ENCODE peak calls at places on chromosomes 2 and 18, in seven cellular contexts. H is stomach, F is body of pancreas, M is PC-9, E is prostate gland, X is IMR-90, U is adrenal gland. L is an unnamed sample.

GRCh38 chr2:100682536-100682935 is 119.7 kb downstream of the PDCL3 start:
- DNase-seq in U (no peak), H (no peak), E (no peak), X (no peak), F (no peak), M (no peak), L (no peak)

GRCh38 chr2:158189526-158189925 is 87.8 kb downstream of the UPP2 start:
- DNase-seq in M (no peak), X (no peak), H (no peak), F (no peak), E (no peak), U (no peak), L (no peak)

GRCh38 chr18:8003878-8004675 is 437.0 kb downstream of the PTPRM start:
- DNase-seq in H (no peak), X (peak; percentile 77), U (no peak), E (no peak), F (no peak), M (no peak), L (no peak)

GRCh38 chr2:25116956-25117355 is 51.4 kb downstream of the POMC start:
- DNase-seq in M (no peak), U (no peak), H (no peak), E (no peak), F (no peak), X (no peak), L (no peak)

GRCh38 chr2:156901373-156902031 is 356.0 kb upstream of the GALNT5 start:
- DNase-seq in X (peak; percentile 67), F (no peak), E (no peak), H (no peak), M (no peak), U (no peak), L (no peak)

GRCh38 chr2:196413821-196414274 is 225.7 kb upstream of the CCDC150 start:
- DNase-seq in E (no peak), H (no peak), M (no peak), U (no peak), X (no peak), F (no peak), L (no peak)

GRCh38 chr2:203756161-203756560 is 49.7 kb downstream of the CD28 start:
- DNase-seq in H (no peak), F (no peak), M (no peak), U (no peak), X (no peak), E (no peak), L (no peak)

GRCh38 chr2:198127627-198128026 is 323.2 kb downstream of the PLCL1 start:
- DNase-seq in M (no peak), X (peak; percentile 71), F (peak; percentile 47), U (no peak), H (no peak), E (no peak), L (peak; percentile 14)

GRCh38 chr2:190216829-190217228 is 102.8 kb downstream of the HIBCH start:
- DNase-seq in E (no peak), M (no peak), X (no peak), F (peak; percentile 45), U (no peak), H (peak; percentile 40), L (peak; percentile 41)

GRCh38 chr18:48797841-48798255 is 152.9 kb downstream of the SMAD7 start:
- DNase-seq in E (no peak), X (no peak), M (no peak), U (peak; percentile 82), F (peak; percentile 12), H (no peak), L (peak; percentile 50)

GRCh38 chr2:31384351-31384750 is 30.2 kb downstream of the XDH start:
- DNase-seq in F (no peak), E (no peak), U (no peak), M (peak; percentile 92), X (peak; percentile 96), H (no peak), L (no peak)

GRCh38 chr2:1645761-1646476 is 98.4 kb downstream of the PXDN start:
- DNase-seq in M (no peak), F (no peak), U (peak; percentile 44), X (no peak), E (no peak), H (no peak), L (no peak)

GRCh38 chr2:69619725-69620124 is 23.8 kb downstream of the AAK1 start:
- DNase-seq in F (no peak), M (no peak), X (no peak), E (no peak), U (no peak), H (no peak), L (no peak)

GRCh38 chr18:74551936-74552555 is 17.7 kb downstream of the CNDP1 start:
- DNase-seq in E (peak; percentile 86), U (peak; percentile 94), M (peak; percentile 56), H (peak; percentile 92), F (peak; percentile 92), X (peak; percentile 78), L (peak; percentile 82)

GRCh38 chr2:218284106-218284811 is 8.0 kb downstream of the TMBIM1 start:
- DNase-seq in E (no peak), H (peak; percentile 71), M (peak; percentile 87), F (peak; percentile 82), U (peak; percentile 91), X (peak; percentile 80), L (no peak)

GRCh38 chr18:75395137-75395536 is 32.4 kb downstream of the SMIM21 start:
- DNase-seq in F (no peak), H (no peak), E (no peak), X (no peak), U (no peak), M (no peak), L (no peak)

GRCh38 chr18:75211002-75211621 is 515 bp downstream of the TSHZ1 start:
- DNase-seq in H (no peak), X (peak; percentile 18), U (no peak), F (no peak), E (no peak), M (no peak), L (no peak)

GRCh38 chr2:217307023-217307422 is 447.2 kb upstream of the TNP1 start:
- DNase-seq in X (no peak), U (no peak), E (no peak), M (no peak), H (no peak), F (peak; percentile 18), L (peak; percentile 13)

GRCh38 chr2:63692002-63692606 is 103.3 kb downstream of the MDH1 start:
- DNase-seq in U (no peak), M (peak; percentile 41), H (no peak), F (no peak), E (peak; percentile 12), X (peak; percentile 65), L (no peak)

GRCh38 chr2:221752781-221753180 is 180.7 kb upstream of the EPHA4 start:
- DNase-seq in U (no peak), F (no peak), X (no peak), E (no peak), M (no peak), H (no peak), L (no peak)

GRCh38 chr18:31149351-31149750 is 13.3 kb downstream of the DSC1 start:
- DNase-seq in H (no peak), X (no peak), U (no peak), E (no peak), F (no peak), M (no peak), L (no peak)

GRCh38 chr2:144470819-144471218 is 49.1 kb downstream of the ZEB2 start:
- DNase-seq in U (no peak), E (no peak), X (no peak), M (no peak), H (no peak), F (no peak), L (no peak)

GRCh38 chr2:68726608-68727367 is 7.8 kb upstream of the ARHGAP25 start:
- DNase-seq in X (no peak), U (no peak), F (peak; percentile 27), E (no peak), H (peak; percentile 41), M (no peak), L (no peak)

GRCh38 chr2:30267161-30267568 is 35.8 kb downstream of the LBH start:
- DNase-seq in M (no peak), H (no peak), F (no peak), X (no peak), E (no peak), U (no peak), L (no peak)

GRCh38 chr2:54708584-54709340 is 14.7 kb upstream of the EML6 start:
- DNase-seq in X (no peak), U (peak; percentile 72), E (peak; percentile 47), M (no peak), F (peak; percentile 74), H (peak; percentile 59), L (peak; percentile 34)

GRCh38 chr2:27716301-27717069 is 52.8 kb downstream of the SLC4A1AP start:
- DNase-seq in F (no peak), H (no peak), X (no peak), M (no peak), U (peak; percentile 47), E (no peak), L (no peak)
- H3K4me3 ChIP-seq in F (no peak overlapping the region), H (no peak overlapping the region), X (no peak overlapping the region), M (no peak overlapping the region), U (no peak overlapping the region), E (no peak overlapping the region), L (peak overlapping the region; percentile 66)

GRCh38 chr2:127138281-127138680 is 31.3 kb upstream of the BIN1 start:
- DNase-seq in X (no peak), M (no peak), F (no peak), E (no peak), H (no peak), U (peak; percentile 36), L (no peak)

GRCh38 chr2:127134833-127135830 is 28.2 kb upstream of the BIN1 start:
- DNase-seq in F (no peak), E (no peak), U (peak; percentile 54), H (no peak), M (no peak), X (no peak), L (no peak)

GRCh38 chr2:127137225-127137624 is 30.3 kb upstream of the BIN1 start:
- DNase-seq in M (no peak), E (no peak), H (no peak), X (no peak), F (no peak), U (peak; percentile 40), L (no peak)

GRCh38 chr2:127139766-127140165 is 32.8 kb upstream of the BIN1 start:
- DNase-seq in U (no peak), H (no peak), F (no peak), E (no peak), X (no peak), M (peak; percentile 67), L (no peak)

DNA sequence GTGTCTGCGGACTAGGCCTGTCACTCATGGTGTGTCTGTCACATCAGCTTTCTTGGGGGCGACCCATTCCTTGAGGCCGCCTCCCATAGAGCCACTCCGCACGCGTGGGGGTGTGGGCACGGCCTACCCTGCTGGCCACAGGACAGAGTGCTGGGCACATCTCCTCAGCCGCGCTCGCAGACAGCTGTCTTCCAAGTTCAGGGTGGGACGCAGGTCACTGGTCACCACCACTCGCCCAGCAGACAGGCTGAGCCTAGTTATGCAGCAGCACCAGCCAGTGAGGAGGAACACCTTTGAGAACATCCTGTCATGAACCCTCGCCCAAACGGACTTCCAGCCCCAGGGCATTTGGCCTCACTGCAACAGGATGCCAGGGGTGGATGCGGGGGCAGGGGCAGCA is 30.8 kb upstream of the BIN1 start:
- DNase-seq in U (peak; percentile 36), M (no peak), H (no peak), X (no peak), E (no peak), F (no peak), L (no peak)
- H3K27ac ChIP-seq in U (no peak overlapping the region), M (no peak overlapping the region), H (no peak overlapping the region), X (no peak overlapping the region), E (no peak overlapping the region), F (no peak overlapping the region), L (no peak overlapping the region)

GRCh38 chr2:153880926-153881325 is 9.2 kb downstream of the GALNT13 start:
- DNase-seq in X (no peak), F (no peak), U (no peak), H (no peak), E (no peak), M (no peak), L (no peak)
- H3K4me1 ChIP-seq in X (no peaks in the 10 kb centered on the region), F (no peaks in the 10 kb centered on the region), U (no peaks in the 10 kb centered on the region), H (no peaks in the 10 kb centered on the region), E (no peaks in the 10 kb centered on the region), M (no peaks in the 10 kb centered on the region), L (no peaks in the 10 kb centered on the region)

GRCh38 chr2:200525066-200525465 is 941 bp upstream of the SGO2 start:
- DNase-seq in H (no peak), X (peak; percentile 54), E (no peak), M (no peak), U (no peak), F (no peak), L (no peak)
- H3K4me3 ChIP-seq in H (no peak overlapping the region), X (no peak overlapping the region), E (no peak overlapping the region), M (peak overlapping the region; percentile 78), U (no peak overlapping the region), F (no peak overlapping the region), L (peak overlapping the region; percentile 82)

L was measured in left ventricle myocardium inferior.